ENCODE peak calls at places on chromosomes 7 and 10, in ten cellular contexts. F is stomach, Q is hepatocyte, C is spleen, R is coronary artery, S is body of pancreas, V is kidney, G is heart right ventricle, O is A549, X is prostate gland. B is an unnamed sample.

GRCh38 chr10:68562666-68563522 is 2.8 kb downstream of the TET1 start:
- DNase-seq in F (no peak), Q (peak), C (no peak), R (no peak), S (no peak), V (no peak), G (no peak), O (no peak), X (no peak), B (peak)

GRCh38 chr7:150869467-150869866 is 17.1 kb downstream of the AOC1 start:
- DNase-seq in F (no peak), Q (no peak), C (no peak), R (no peak), S (no peak), V (no peak), G (no peak), O (no peak), X (no peak), B (no peak)

GRCh38 chr7:78301361-78301760 is 502.8 kb downstream of the PHTF2 start:
- DNase-seq in F (no peak), Q (no peak), C (no peak), R (no peak), S (no peak), V (no peak), G (no peak), O (no peak), X (no peak), B (peak)

GRCh38 chr7:591856-592628 is 72.4 kb upstream of the PDGFA start:
- DNase-seq in F (no peak), Q (no peak), C (no peak), R (no peak), S (no peak), V (peak), G (no peak), O (no peak), X (no peak), B (no peak)

GRCh38 chr7:82294258-82294855 is 149.2 kb downstream of the CACNA2D1 start:
- DNase-seq in F (no peak), Q (no peak), C (no peak), R (no peak), S (no peak), V (no peak), G (no peak), O (no peak), X (no peak), B (peak)

GRCh38 chr10:132040046-132040445 is 25.7 kb upstream of the JAKMIP3 start:
- DNase-seq in F (no peak), Q (no peak), C (no peak), R (no peak), S (no peak), V (no peak), G (no peak), O (no peak), X (no peak), B (no peak)

GRCh38 chr10:131729938-131730660 is 170.7 kb upstream of the PPP2R2D start:
- DNase-seq in F (peak), Q (no peak), C (no peak), R (no peak), S (no peak), V (no peak), G (no peak), O (no peak), X (no peak), B (no peak)

GRCh38 chr10:50999163-50999562 is 75.1 kb upstream of the PRKG1 start:
- DNase-seq in F (no peak), Q (no peak), C (no peak), R (no peak), S (no peak), V (no peak), G (no peak), O (no peak), X (no peak), B (no peak)

GRCh38 chr7:82562716-82563404 is 119.3 kb upstream of the CACNA2D1 start:
- DNase-seq in F (no peak), Q (no peak), C (no peak), R (no peak), S (no peak), V (no peak), G (no peak), O (no peak), X (no peak), B (peak)

GRCh38 chr10:7409045-7409731 is 1.6 kb downstream of the SFMBT2 start:
- DNase-seq in F (no peak), Q (peak), C (peak), R (no peak), S (no peak), V (peak), G (peak), O (peak), X (peak), B (no peak)

GRCh38 chr10:67296926-67297325 is 371.1 kb downstream of the LRRTM3 start:
- DNase-seq in F (no peak), Q (no peak), C (no peak), R (no peak), S (no peak), V (no peak), G (no peak), O (no peak), X (no peak), B (no peak)

GRCh38 chr10:69321865-69322264 is 43.6 kb downstream of the HK1 start:
- DNase-seq in F (no peak), Q (no peak), C (no peak), R (no peak), S (no peak), V (no peak), G (no peak), O (no peak), X (no peak), B (no peak)

GRCh38 chr10:5888352-5888751 is 1.3 kb downstream of the ANKRD16 start:
- DNase-seq in F (no peak), Q (no peak), C (peak), R (no peak), S (no peak), V (no peak), G (no peak), O (no peak), X (no peak), B (peak)

GRCh38 chr7:5758753-5759330 is 22.6 kb downstream of the RNF216 start:
- DNase-seq in F (no peak), Q (no peak), C (no peak), R (no peak), S (no peak), V (no peak), G (no peak), O (no peak), X (no peak), B (no peak)
- H3K4me3 ChIP-seq in F (no peak), Q (no peak), C (no peak), R (no peak), S (no peak), V (no peak), G (no peak), O (no peak), X (no peak), B (no peak)

GRCh38 chr7:140635821-140636220 is 4.8 kb downstream of the DENND2A start:
- DNase-seq in F (no peak), Q (no peak), C (no peak), R (no peak), S (no peak), V (no peak), G (no peak), O (no peak), X (no peak), B (no peak)

GRCh38 chr7:140639366-140640053 is 1.1 kb downstream of the DENND2A start:
- DNase-seq in F (no peak), Q (peak), C (peak), R (no peak), S (no peak), V (no peak), G (peak), O (no peak), X (no peak), B (peak)

GRCh38 chr7:140640060-140640611 is 477 bp downstream of the DENND2A start:
- DNase-seq in F (peak), Q (peak), C (peak), R (no peak), S (peak), V (peak), G (peak), O (peak), X (no peak), B (peak)

GRCh38 chr7:140640727-140641531 is at the start of gene DENND2A:
- DNase-seq in F (peak), Q (peak), C (peak), R (no peak), S (peak), V (peak), G (peak), O (no peak), X (peak), B (peak)

DNA sequence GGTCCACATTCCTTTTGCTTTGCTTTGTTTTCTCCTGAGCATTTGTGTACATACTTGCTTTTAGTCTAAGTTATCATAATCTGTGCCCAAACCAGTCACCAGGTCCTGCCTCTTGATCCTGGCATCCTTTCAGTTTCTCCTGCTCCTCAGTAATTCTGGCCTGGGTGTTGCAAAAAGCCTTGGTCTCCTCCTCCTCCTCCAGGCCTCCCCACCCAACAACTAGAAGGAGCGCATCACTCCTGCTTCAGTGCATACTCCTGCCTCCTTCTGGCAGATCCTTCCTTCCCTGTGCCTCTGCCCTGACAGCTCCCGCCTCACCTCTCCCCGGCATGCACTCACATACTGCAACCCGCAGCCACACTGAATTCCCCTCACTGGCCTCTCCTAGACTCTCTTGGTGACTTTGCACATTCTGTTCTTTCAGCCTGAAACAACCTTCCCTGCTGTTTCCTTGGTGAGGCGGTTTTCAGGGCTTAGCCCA is 2.3 kb downstream of the DENND2A start:
- DNase-seq in F (no peak), Q (peak), C (peak), R (no peak), S (no peak), V (no peak), G (no peak), O (peak), X (no peak), B (peak)
- TF ChIP-seq CTCF in F (no peak), Q (peak), C (no peak), R (no peak), S (no peak), V (no peak), G (no peak), O (no peak), X (no peak), B (no peak)

GRCh38 chr10:75398630-75399460 is 2.7 kb downstream of the ZNF503 start:
- DNase-seq in F (peak), Q (peak), C (no peak), R (no peak), S (peak), V (peak), G (peak), O (no peak), X (peak), B (no peak)

GRCh38 chr10:75399461-75400162 is 2.0 kb downstream of the ZNF503 start:
- DNase-seq in F (peak), Q (peak), C (peak), R (no peak), S (peak), V (peak), G (peak), O (peak), X (peak), B (peak)

GRCh38 chr10:75401569-75402485 is at the start of gene ZNF503:
- DNase-seq in F (peak), Q (peak), C (peak), R (peak), S (peak), V (peak), G (peak), O (peak), X (peak), B (peak)

GRCh38 chr10:75400769-75401568 is 595 bp downstream of the ZNF503 start:
- DNase-seq in F (peak), Q (peak), C (peak), R (no peak), S (peak), V (peak), G (peak), O (peak), X (peak), B (no peak)

GRCh38 chr10:75400163-75400768 is 1.3 kb downstream of the ZNF503 start:
- DNase-seq in F (no peak), Q (no peak), C (no peak), R (no peak), S (no peak), V (peak), G (peak), O (no peak), X (no peak), B (no peak)
- H3K27ac ChIP-seq in F (peak), Q (peak), C (peak), R (peak), S (peak), V (peak), G (peak), O (peak), X (peak), B (peak)

DNA sequence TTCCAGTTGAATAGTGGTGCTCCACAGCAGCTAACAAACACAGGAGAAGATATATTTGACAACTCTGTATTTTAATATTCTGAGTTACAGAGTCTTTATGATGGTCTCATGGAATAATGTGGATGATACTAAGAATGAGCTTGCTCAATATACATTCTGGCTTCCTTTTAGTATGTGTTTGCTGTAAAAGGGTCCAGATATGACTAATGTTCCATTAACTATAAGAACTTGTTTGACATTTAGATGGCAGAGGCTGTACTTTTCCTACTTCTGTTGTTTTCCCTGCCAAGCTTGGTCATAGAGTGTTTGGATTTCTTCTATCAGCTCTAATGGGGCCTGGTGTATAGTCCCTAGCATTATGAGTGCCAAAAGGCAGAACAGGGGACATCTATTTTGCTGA is 61.5 kb upstream of the GPR22 start:
- DNase-seq in F (no peak), Q (no peak), C (no peak), R (no peak), S (no peak), V (no peak), G (no peak), O (no peak), X (no peak), B (no peak)
- H3K4me3 ChIP-seq in F (no peak), Q (no peak), C (no peak), R (no peak), S (no peak), V (no peak), G (no peak), O (no peak), X (no peak), B (no peak)